ENCODE peak calls at places on chromosome 3, in five cellular contexts. Z, O, M, U and A are unnamed samples.

GRCh38 chr3:184284696-184285095 is 8.9 kb downstream of the ECE2 start:
- DNase-seq in Z (peak; percentile 41), O (peak; percentile 58), M (peak; percentile 76), U (no peak), A (no peak)

GRCh38 chr3:95333826-95334225 is 1271.0 kb downstream of the NSUN3 start:
- DNase-seq in Z (no peak), O (no peak), M (no peak), U (no peak), A (no peak)

GRCh38 chr3:142602630-142603339 is 6.6 kb downstream of the PLS1 start:
- DNase-seq in Z (no peak), O (no peak), M (no peak), U (no peak), A (no peak)

GRCh38 chr3:185687479-185687878 is 101.4 kb downstream of the SENP2 start:
- DNase-seq in Z (no peak), O (no peak), M (no peak), U (no peak), A (no peak)

GRCh38 chr3:150531775-150532174 is 14.5 kb downstream of the SERP1 start:
- DNase-seq in Z (no peak), O (no peak), M (no peak), U (no peak), A (no peak)

GRCh38 chr3:161415506-161416231 is 44.4 kb upstream of the SPTSSB start:
- DNase-seq in Z (no peak), O (no peak), M (no peak), U (no peak), A (no peak)

GRCh38 chr3:111861396-111861795 is 2.3 kb downstream of the PHLDB2 start:
- DNase-seq in Z (no peak), O (no peak), M (no peak), U (no peak), A (no peak)

GRCh38 chr3:153055779-153056178 is 106.2 kb upstream of the RAP2B start:
- DNase-seq in Z (no peak), O (no peak), M (no peak), U (no peak), A (no peak)

GRCh38 chr3:125331243-125331642 is 43.9 kb downstream of the ZNF148 start:
- DNase-seq in Z (no peak), O (no peak), M (no peak), U (no peak), A (no peak)

GRCh38 chr3:27577504-27577903 is 93.3 kb upstream of the SLC4A7 start:
- DNase-seq in Z (no peak), O (no peak), M (no peak), U (no peak), A (no peak)

GRCh38 chr3:47123857-47124256 is 40.1 kb downstream of the SETD2 start:
- DNase-seq in Z (no peak), O (no peak), M (no peak), U (no peak), A (no peak)

GRCh38 chr3:45946875-45947274 is 3.6 kb downstream of the CXCR6 start:
- DNase-seq in Z (no peak), O (no peak), M (no peak), U (no peak), A (no peak)

GRCh38 chr3:185935465-185936263 is 2.1 kb downstream of the TRA2B start:
- DNase-seq in Z (no peak), O (no peak), M (peak; percentile 33), U (no peak), A (no peak)

GRCh38 chr3:59367150-59367549 is 317.3 kb upstream of the CFAP20DC start:
- DNase-seq in Z (no peak), O (no peak), M (no peak), U (no peak), A (no peak)

GRCh38 chr3:143352850-143353550 is 233.4 kb downstream of the CHST2 start:
- DNase-seq in Z (no peak), O (no peak), M (no peak), U (no peak), A (no peak)

GRCh38 chr3:5653426-5653825 is 465.9 kb downstream of the EDEM1 start:
- DNase-seq in Z (no peak), O (no peak), M (no peak), U (no peak), A (no peak)

GRCh38 chr3:30680789-30681188 is 74.4 kb downstream of the TGFBR2 start:
- DNase-seq in Z (no peak), O (no peak), M (no peak), U (no peak), A (no peak)

GRCh38 chr3:173778246-173778645 is 380.7 kb downstream of the NLGN1 start:
- DNase-seq in Z (no peak), O (no peak), M (no peak), U (no peak), A (no peak)

GRCh38 chr3:121660356-121661171 is at the start of gene HCLS1:
- DNase-seq in Z (peak; percentile 31), O (no peak), M (no peak), U (peak; percentile 83), A (peak; percentile 34)

GRCh38 chr3:27253391-27253790 is 115.8 kb downstream of the NEK10 start:
- DNase-seq in Z (no peak), O (no peak), M (no peak), U (no peak), A (no peak)

GRCh38 chr3:192174283-192174682 is 553.1 kb downstream of the FGF12 start:
- DNase-seq in Z (no peak), O (no peak), M (no peak), U (no peak), A (no peak)

GRCh38 chr3:174477491-174477890 is 381.6 kb upstream of the NAALADL2 start:
- DNase-seq in Z (no peak), O (no peak), M (no peak), U (no peak), A (no peak)

GRCh38 chr3:66466606-66467270 is 34.1 kb downstream of the LRIG1 start:
- DNase-seq in Z (no peak), O (no peak), M (no peak), U (no peak), A (no peak)

GRCh38 chr3:105906834-105907233 is 38.0 kb upstream of the CBLB start:
- DNase-seq in Z (no peak), O (no peak), M (no peak), U (no peak), A (no peak)

GRCh38 chr3:60970850-60971249 is 280.4 kb downstream of the FHIT start:
- DNase-seq in Z (no peak), O (no peak), M (no peak), U (no peak), A (no peak)

GRCh38 chr3:81958967-81959625 is 197.7 kb upstream of the GBE1 start:
- DNase-seq in Z (no peak), O (no peak), M (no peak), U (no peak), A (no peak)

GRCh38 chr3:32840086-32840841 is 22.5 kb downstream of the TRIM71 start:
- DNase-seq in Z (no peak), O (peak; percentile 99), M (no peak), U (no peak), A (no peak)

GRCh38 chr3:31213869-31214486 is 318.7 kb upstream of the STT3B start:
- DNase-seq in Z (no peak), O (no peak), M (no peak), U (peak; percentile 79), A (no peak)

GRCh38 chr3:136336329-136337100 is 86.4 kb downstream of the PCCB start:
- DNase-seq in Z (no peak), O (no peak), M (no peak), U (no peak), A (no peak)

GRCh38 chr3:112303811-112304325 is 9.9 kb upstream of the SLC9C1 start:
- DNase-seq in Z (no peak), O (no peak), M (no peak), U (no peak), A (no peak)

GRCh38 chr3:155416500-155417118 is 123.1 kb upstream of the STRIT1 start:
- DNase-seq in Z (no peak), O (no peak), M (no peak), U (no peak), A (no peak)

GRCh38 chr3:62529230-62529629 is 155.9 kb upstream of the FEZF2 start:
- DNase-seq in Z (no peak), O (peak; percentile 9), M (peak; percentile 9), U (no peak), A (no peak)

GRCh38 chr3:43185656-43186375 is 79.9 kb upstream of the POMGNT2 start:
- DNase-seq in Z (no peak), O (no peak), M (no peak), U (no peak), A (no peak)

GRCh38 chr3:158057666-158058065 is 48.6 kb downstream of the SHOX2 start:
- DNase-seq in Z (no peak), O (no peak), M (no peak), U (no peak), A (no peak)

GRCh38 chr3:128334766-128335165 is 131.9 kb downstream of the DNAJB8 start:
- DNase-seq in Z (no peak), O (no peak), M (no peak), U (no peak), A (no peak)

GRCh38 chr3:168212664-168213255 is 117.0 kb upstream of the GOLIM4 start:
- DNase-seq in Z (no peak), O (no peak), M (no peak), U (no peak), A (no peak)
- TF ChIP-seq TAF1 in Z (no peak), O (no peak), M (no peak), U (no peak), A (no peak)

GRCh38 chr3:122793568-122794416 is at the start of gene HSPBAP1:
- DNase-seq in Z (peak; percentile 72), O (peak; percentile 84), M (peak; percentile 80), U (peak; percentile 68), A (peak; percentile 79)
- TF ChIP-seq POLR2A in Z (peak; percentile 78), O (peak; percentile 60), M (peak; percentile 62), U (peak; percentile 83), A (peak; percentile 75)

DNA sequence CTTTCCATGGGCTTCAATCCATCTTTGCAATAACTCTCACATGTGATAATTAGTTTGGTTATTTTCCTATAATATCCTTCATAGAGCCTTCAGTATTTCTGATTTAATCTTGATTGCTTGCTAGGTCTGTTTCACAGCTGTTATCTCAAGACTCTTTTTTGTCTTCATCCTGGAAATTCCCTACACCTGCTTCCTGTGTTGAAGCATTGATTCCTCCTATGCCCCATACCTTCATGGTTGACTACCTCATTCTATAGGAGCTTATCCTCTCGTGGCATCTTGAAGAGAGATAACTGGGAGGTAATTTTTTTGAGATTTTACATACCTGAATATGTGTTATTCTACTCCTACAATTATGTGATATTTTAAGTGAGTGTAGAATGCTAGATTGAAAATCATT is 26.7 kb downstream of the PIK3CA start:
- DNase-seq in Z (no peak), O (no peak), M (no peak), U (no peak), A (no peak)
- TF ChIP-seq TAF1 in Z (no peak), O (no peak), M (no peak), U (no peak), A (no peak)

GRCh38 chr3:138114988-138115971 is at the start of gene DZIP1L:
- DNase-seq in Z (peak; percentile 58), O (peak; percentile 23), M (peak; percentile 60), U (no peak), A (peak; percentile 46)
- TF ChIP-seq POLR2A in Z (no peak), O (peak; percentile 24), M (no peak), U (no peak), A (no peak)

GRCh38 chr3:58144478-58145142 is 66.2 kb downstream of the DNASE1L3 start:
- DNase-seq in Z (no peak), O (peak; percentile 82), M (no peak), U (no peak), A (no peak)
- TF ChIP-seq TAF1 in Z (no peak), O (no peak), M (no peak), U (no peak), A (no peak)

GRCh38 chr3:38137615-38138346 is 680 bp upstream of the MYD88 start:
- DNase-seq in Z (no peak), O (no peak), M (no peak), U (no peak), A (no peak)
- TF ChIP-seq POLR2A in Z (peak; percentile 32), O (no peak), M (no peak), U (no peak), A (no peak)